ENCODE peak calls at places on chromosomes 3 and 15, in five cellular contexts. One of them, this sample, is unnamed.

GRCh38 chr15:82572986-82573385 is 32.7 kb upstream of the RPS17 start:
- DNase-seq in right cardiac atrium: no peak
- DNase-seq in T47D: no peak
- DNase-seq in LoVo: no peak
- DNase-seq in GDM1: no peak
- DNase-seq in this sample: no peak

GRCh38 chr15:44545934-44546802 is 9.2 kb downstream of the EIF3J start:
- DNase-seq in right cardiac atrium: no peak
- DNase-seq in T47D: no peak
- DNase-seq in LoVo: no peak
- DNase-seq in GDM1: no peak
- DNase-seq in this sample: no peak

GRCh38 chr15:96595951-96596350 is 265.5 kb downstream of the NR2F2 start:
- DNase-seq in right cardiac atrium: no peak
- DNase-seq in T47D: no peak
- DNase-seq in LoVo: no peak
- DNase-seq in GDM1: no peak
- DNase-seq in this sample: no peak

GRCh38 chr15:63986751-63987341 is 59.4 kb downstream of the DAPK2 start:
- DNase-seq in right cardiac atrium: no peak
- DNase-seq in T47D: no peak
- DNase-seq in LoVo: no peak
- DNase-seq in GDM1: peak; percentile 67
- DNase-seq in this sample: no peak

GRCh38 chr15:99446565-99447496 is 119.0 kb upstream of the MEF2A start:
- DNase-seq in right cardiac atrium: no peak
- DNase-seq in T47D: no peak
- DNase-seq in LoVo: no peak
- DNase-seq in GDM1: no peak
- DNase-seq in this sample: no peak

GRCh38 chr15:31058236-31058962 is 43.1 kb downstream of the TRPM1 start:
- DNase-seq in right cardiac atrium: no peak
- DNase-seq in T47D: no peak
- DNase-seq in LoVo: no peak
- DNase-seq in GDM1: no peak
- DNase-seq in this sample: no peak

GRCh38 chr15:61309236-61310016 is 80.3 kb upstream of the RORA start:
- DNase-seq in right cardiac atrium: no peak
- DNase-seq in T47D: no peak
- DNase-seq in LoVo: no peak
- DNase-seq in GDM1: no peak
- DNase-seq in this sample: no peak

GRCh38 chr3:97613139-97613538 is 151.4 kb upstream of the ARL6 start:
- DNase-seq in right cardiac atrium: no peak
- DNase-seq in T47D: no peak
- DNase-seq in LoVo: no peak
- DNase-seq in GDM1: no peak
- DNase-seq in this sample: no peak

GRCh38 chr3:139427283-139428060 is 38.0 kb upstream of the COPB2 start:
- DNase-seq in right cardiac atrium: no peak
- DNase-seq in T47D: peak; percentile 71
- DNase-seq in LoVo: peak; percentile 74
- DNase-seq in GDM1: peak; percentile 4
- DNase-seq in this sample: no peak

GRCh38 chr15:69838951-69839350 is 258.8 kb downstream of the TLE3 start:
- DNase-seq in right cardiac atrium: no peak
- DNase-seq in T47D: no peak
- DNase-seq in LoVo: no peak
- DNase-seq in GDM1: no peak
- DNase-seq in this sample: no peak

GRCh38 chr15:78209646-78210348 is 24.6 kb downstream of the ACSBG1 start:
- DNase-seq in right cardiac atrium: peak; percentile 66
- DNase-seq in T47D: no peak
- DNase-seq in LoVo: no peak
- DNase-seq in GDM1: no peak
- DNase-seq in this sample: no peak

GRCh38 chr3:362939-363338 is 166.4 kb downstream of the CHL1 start:
- DNase-seq in right cardiac atrium: no peak
- DNase-seq in T47D: no peak
- DNase-seq in LoVo: no peak
- DNase-seq in GDM1: no peak
- DNase-seq in this sample: no peak

This sample was measured in left ventricle myocardium superior.